ENCODE peak calls at places on chromosomes 12 and 14, in seven cellular contexts. T, D, W, C, J, I and P are unnamed samples.
A peak's percentile ranks its signal among the peaks of the same experiment; 100 is the strongest.

GRCh38 chr14:51849095-51849494 is 11.3 kb upstream of the GNG2 start:
- DNase-seq in T (no peak), D (no peak), W (no peak), C (no peak), J (peak; percentile 56), I (no peak), P (peak; percentile 51)

GRCh38 chr14:104677506-104678332 is 11.7 kb upstream of the INF2 start:
- DNase-seq in T (peak; percentile 83), D (peak; percentile 84), W (peak; percentile 48), C (peak; percentile 61), J (peak; percentile 71), I (peak; percentile 86), P (no peak)

GRCh38 chr12:23655112-23655511 is 294.4 kb downstream of the SOX5 start:
- DNase-seq in T (no peak), D (no peak), W (no peak), C (no peak), J (no peak), I (no peak), P (no peak)

GRCh38 chr14:101187816-101188570 is 284.5 kb upstream of the RTL1 start:
- DNase-seq in T (no peak), D (no peak), W (no peak), C (no peak), J (no peak), I (no peak), P (peak; percentile 77)

GRCh38 chr12:40561395-40561966 is 130.8 kb upstream of the CNTN1 start:
- DNase-seq in T (no peak), D (no peak), W (no peak), C (no peak), J (no peak), I (peak; percentile 19), P (no peak)

GRCh38 chr12:46267618-46268348 is 1.1 kb downstream of the SLC38A1 start:
- DNase-seq in T (peak; percentile 23), D (no peak), W (peak; percentile 20), C (peak; percentile 8), J (peak; percentile 33), I (no peak), P (no peak)

GRCh38 chr14:89534896-89535615 is 118.0 kb upstream of the FOXN3 start:
- DNase-seq in T (peak; percentile 64), D (no peak), W (no peak), C (no peak), J (no peak), I (no peak), P (no peak)

GRCh38 chr12:124913474-124914391 is 717 bp downstream of the UBC start:
- DNase-seq in T (peak; percentile 72), D (peak; percentile 86), W (peak; percentile 90), C (peak; percentile 83), J (peak; percentile 80), I (peak; percentile 65), P (peak; percentile 90)

GRCh38 chr12:93363854-93364297 is 13.8 kb upstream of the NUDT4 start:
- DNase-seq in T (no peak), D (no peak), W (no peak), C (no peak), J (no peak), I (peak; percentile 39), P (no peak)

GRCh38 chr12:54413284-54414190 is 5.5 kb downstream of the ITGA5 start:
- DNase-seq in T (peak; percentile 53), D (peak; percentile 60), W (peak; percentile 81), C (no peak), J (no peak), I (no peak), P (no peak)

GRCh38 chr12:87679262-87679661 is 349.9 kb downstream of the C12orf50 start:
- DNase-seq in T (no peak), D (no peak), W (no peak), C (no peak), J (peak; percentile 33), I (no peak), P (no peak)

GRCh38 chr12:60266381-60266852 is 670.6 kb downstream of the SLC16A7 start:
- DNase-seq in T (peak; percentile 45), D (no peak), W (no peak), C (no peak), J (peak; percentile 85), I (no peak), P (no peak)

GRCh38 chr12:3464561-3464960 is 26.4 kb upstream of the PRMT8 start:
- DNase-seq in T (no peak), D (no peak), W (no peak), C (no peak), J (no peak), I (no peak), P (no peak)

GRCh38 chr12:20220339-20220738 is 148.0 kb upstream of the PDE3A start:
- DNase-seq in T (peak; percentile 68), D (no peak), W (no peak), C (no peak), J (peak; percentile 45), I (peak; percentile 16), P (no peak)

GRCh38 chr14:68625366-68626090 is 167.3 kb downstream of the ZFP36L1 start:
- DNase-seq in T (no peak), D (no peak), W (no peak), C (no peak), J (no peak), I (no peak), P (peak; percentile 54)

GRCh38 chr12:103901518-103902173 is 28.6 kb upstream of the HSP90B1 start:
- DNase-seq in T (no peak), D (no peak), W (peak; percentile 57), C (no peak), J (no peak), I (no peak), P (peak; percentile 34)

GRCh38 chr12:52171950-52172512 is 19.8 kb downstream of the KRT80 start:
- DNase-seq in T (no peak), D (no peak), W (no peak), C (no peak), J (peak; percentile 85), I (no peak), P (no peak)

GRCh38 chr12:32139064-32139421 is 32.4 kb downstream of the BICD1 start:
- DNase-seq in T (peak; percentile 62), D (peak; percentile 11), W (no peak), C (peak; percentile 16), J (peak; percentile 27), I (peak; percentile 67), P (no peak)

GRCh38 chr14:52551205-52551604 is 1.1 kb downstream of the TXNDC16 start:
- DNase-seq in T (no peak), D (no peak), W (no peak), C (no peak), J (no peak), I (no peak), P (no peak)

GRCh38 chr12:57896139-57896436 is 45.3 kb upstream of the ATP23 start:
- DNase-seq in T (peak; percentile 63), D (peak; percentile 28), W (no peak), C (no peak), J (no peak), I (no peak), P (no peak)

GRCh38 chr12:57898308-57898970 is 42.9 kb upstream of the ATP23 start:
- DNase-seq in T (peak; percentile 17), D (no peak), W (no peak), C (no peak), J (peak; percentile 31), I (peak; percentile 56), P (no peak)

GRCh38 chr12:57895337-57896138 is 45.8 kb upstream of the ATP23 start:
- DNase-seq in T (no peak), D (no peak), W (no peak), C (no peak), J (no peak), I (no peak), P (no peak)

GRCh38 chr12:57897296-57897974 is 43.9 kb upstream of the ATP23 start:
- DNase-seq in T (no peak), D (no peak), W (no peak), C (no peak), J (no peak), I (no peak), P (no peak)

DNA sequence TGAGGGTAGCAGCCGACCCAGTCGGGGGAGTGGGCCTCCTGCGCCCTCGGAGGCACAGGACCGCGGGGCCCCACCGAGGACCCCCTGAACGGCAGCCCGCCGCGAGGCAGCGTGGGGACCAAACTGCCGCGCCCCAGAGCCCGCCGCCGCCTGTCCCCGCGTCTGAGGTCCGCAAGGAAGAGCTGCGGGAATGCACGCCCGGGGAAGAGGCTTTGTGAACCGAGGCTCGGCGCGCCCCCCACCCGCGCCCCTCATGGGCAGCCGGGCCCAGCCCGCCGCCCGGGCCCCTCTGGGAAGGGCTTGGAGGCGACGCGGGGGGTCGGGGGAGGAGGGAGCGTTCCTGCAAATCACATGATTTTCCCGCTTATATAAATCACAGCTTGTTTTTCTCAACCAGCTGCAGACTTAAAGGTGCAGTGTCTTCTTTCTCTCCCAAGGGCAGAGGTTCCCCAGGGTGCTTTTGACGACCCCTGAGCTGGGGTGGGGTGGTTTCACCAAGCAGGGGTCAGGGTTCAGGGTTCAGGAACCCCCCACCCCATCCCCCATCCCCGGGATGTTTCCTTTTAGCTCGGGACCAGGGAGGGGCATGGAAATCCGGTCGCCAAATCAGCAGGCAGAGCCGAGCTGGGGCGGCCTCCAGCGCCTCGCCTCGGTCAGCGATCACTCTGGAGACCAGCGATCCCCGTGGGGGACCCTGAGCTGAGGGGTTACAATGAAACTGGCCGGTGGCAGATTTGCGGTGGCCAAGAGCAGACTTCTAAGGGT is 44.7 kb upstream of the ATP23 start:
- DNase-seq in T (peak; percentile 89), D (peak; percentile 87), W (no peak), C (peak; percentile 70), J (peak; percentile 34), I (no peak), P (no peak)
- TF ChIP-seq CTCF in T (peak; percentile 35), D (peak; percentile 79), W (no peak), C (peak; percentile 50), J (peak; percentile 23), I (no peak), P (peak; percentile 56)

GRCh38 chr14:96304956-96305355 is 48.9 kb downstream of the BDKRB1 start:
- DNase-seq in T (no peak), D (no peak), W (no peak), C (no peak), J (peak; percentile 41), I (no peak), P (no peak)
- TF ChIP-seq CTCF in T (no peak), D (no peak), W (no peak), C (no peak), J (peak; percentile 22), I (no peak), P (peak; percentile 21)

GRCh38 chr14:72946491-72946890 is 20.2 kb downstream of the DCAF4 start:
- DNase-seq in T (no peak), D (no peak), W (no peak), C (no peak), J (peak; percentile 35), I (no peak), P (no peak)
- TF ChIP-seq CTCF in T (no peak), D (no peak), W (no peak), C (no peak), J (no peak), I (no peak), P (no peak)

DNA sequence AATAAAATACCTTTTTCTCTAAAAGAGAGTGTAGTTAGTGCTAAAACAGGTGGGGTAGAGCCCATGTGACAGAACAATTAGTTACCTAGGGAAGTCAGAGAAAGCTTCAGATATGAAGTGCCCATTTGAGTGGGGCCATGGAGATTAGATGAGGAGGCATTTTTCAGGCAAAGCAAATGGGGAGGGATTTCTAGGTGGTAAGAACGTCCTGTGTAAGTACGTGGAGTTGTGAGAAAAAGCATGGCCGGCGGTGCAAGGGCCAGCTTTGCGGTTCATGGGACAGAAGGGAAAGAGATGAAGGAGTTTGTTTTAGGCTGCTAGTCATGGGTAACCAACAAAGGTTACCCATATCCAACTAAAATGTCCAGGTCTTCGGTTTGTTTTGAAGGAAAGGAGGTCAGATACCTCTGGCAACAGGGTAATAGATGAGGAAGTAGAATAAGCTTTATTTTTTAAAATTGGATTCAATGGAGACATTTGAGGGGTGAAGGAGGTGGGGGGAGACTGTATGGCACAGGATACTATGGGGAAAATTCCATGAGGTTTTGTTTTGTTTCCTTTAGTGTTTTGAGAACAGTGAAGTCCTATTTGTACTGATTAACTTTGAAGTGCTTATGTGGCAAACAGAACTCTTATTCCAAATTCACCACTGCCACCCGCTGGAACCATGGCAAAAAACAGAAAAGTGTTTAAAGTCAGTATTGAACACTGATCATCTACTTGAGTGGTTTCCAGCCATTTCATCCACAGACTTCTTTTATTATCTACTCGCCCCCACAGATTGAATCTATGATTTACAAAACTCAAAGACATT is 10.0 kb upstream of the SNRPF start:
- DNase-seq in T (peak; percentile 61), D (no peak), W (no peak), C (no peak), J (peak; percentile 46), I (no peak), P (no peak)
- TF ChIP-seq CTCF in T (peak; percentile 18), D (peak; percentile 29), W (no peak), C (no peak), J (peak; percentile 38), I (no peak), P (peak; percentile 63)